ENCODE peak calls at places on chromosomes 7 and 10, in four cellular contexts. One of them, this sample, is unnamed.

GRCh38 chr10:114110174-114110972 is 63.6 kb downstream of the CCDC186 start:
- DNase-seq in lower leg skin: no peak
- DNase-seq in upper lobe of right lung: no peak
- DNase-seq in activated B cell treated with CpG ODN at 0.5 μM for 24 hours: no peak
- DNase-seq in this sample: no peak

GRCh38 chr7:149071641-149072437 is 18.7 kb downstream of the ZNF786 start:
- DNase-seq in upper lobe of right lung: no peak
- DNase-seq in lower leg skin: no peak
- DNase-seq in activated B cell treated with CpG ODN at 0.5 μM for 24 hours: no peak
- DNase-seq in this sample: no peak

GRCh38 chr10:682931-683447 is 6.5 kb downstream of the DIP2C start:
- DNase-seq in lower leg skin: peak
- DNase-seq in upper lobe of right lung: no peak
- DNase-seq in activated B cell treated with CpG ODN at 0.5 μM for 24 hours: no peak
- DNase-seq in this sample: no peak

GRCh38 chr7:137169282-137169698 is 174.2 kb downstream of the PTN start:
- DNase-seq in activated B cell treated with CpG ODN at 0.5 μM for 24 hours: no peak
- DNase-seq in lower leg skin: no peak
- DNase-seq in upper lobe of right lung: peak
- DNase-seq in this sample: no peak

GRCh38 chr7:131336956-131337355 is 9.3 kb downstream of the MKLN1 start:
- DNase-seq in lower leg skin: no peak
- DNase-seq in upper lobe of right lung: no peak
- DNase-seq in activated B cell treated with CpG ODN at 0.5 μM for 24 hours: no peak
- DNase-seq in this sample: no peak

GRCh38 chr7:127383123-127383835 is 9.2 kb downstream of the ZNF800 start:
- DNase-seq in lower leg skin: no peak
- DNase-seq in upper lobe of right lung: no peak
- DNase-seq in activated B cell treated with CpG ODN at 0.5 μM for 24 hours: no peak
- DNase-seq in this sample: no peak

GRCh38 chr10:117542706-117543244 is at the start of gene EMX2:
- DNase-seq in lower leg skin: no peak
- DNase-seq in activated B cell treated with CpG ODN at 0.5 μM for 24 hours: no peak
- DNase-seq in upper lobe of right lung: no peak
- DNase-seq in this sample: no peak

GRCh38 chr10:90785782-90786181 is 72.1 kb downstream of the HTR7 start:
- DNase-seq in upper lobe of right lung: no peak
- DNase-seq in activated B cell treated with CpG ODN at 0.5 μM for 24 hours: no peak
- DNase-seq in lower leg skin: no peak
- DNase-seq in this sample: no peak

GRCh38 chr10:89153086-89153485 is 54.0 kb downstream of the CH25H start:
- DNase-seq in activated B cell treated with CpG ODN at 0.5 μM for 24 hours: no peak
- DNase-seq in upper lobe of right lung: no peak
- DNase-seq in lower leg skin: no peak
- DNase-seq in this sample: no peak

GRCh38 chr7:137916564-137916963 is 69.8 kb upstream of the DGKI start:
- DNase-seq in activated B cell treated with CpG ODN at 0.5 μM for 24 hours: no peak
- DNase-seq in lower leg skin: no peak
- DNase-seq in upper lobe of right lung: no peak
- DNase-seq in this sample: no peak

GRCh38 chr10:84267503-84268126 is 22.8 kb downstream of the RGR start:
- DNase-seq in upper lobe of right lung: no peak
- DNase-seq in activated B cell treated with CpG ODN at 0.5 μM for 24 hours: no peak
- DNase-seq in lower leg skin: peak
- DNase-seq in this sample: no peak

GRCh38 chr10:58152698-58153263 is 114.9 kb downstream of the IPMK start:
- DNase-seq in lower leg skin: no peak
- DNase-seq in activated B cell treated with CpG ODN at 0.5 μM for 24 hours: no peak
- DNase-seq in upper lobe of right lung: no peak
- DNase-seq in this sample: no peak

GRCh38 chr7:25857376-25858067 is 294.5 kb upstream of the NFE2L3 start:
- DNase-seq in upper lobe of right lung: no peak
- DNase-seq in lower leg skin: peak
- DNase-seq in activated B cell treated with CpG ODN at 0.5 μM for 24 hours: no peak
- DNase-seq in this sample: no peak

GRCh38 chr10:102633848-102634247 is 10.4 kb upstream of the TRIM8 start:
- DNase-seq in lower leg skin: no peak
- DNase-seq in upper lobe of right lung: no peak
- DNase-seq in activated B cell treated with CpG ODN at 0.5 μM for 24 hours: no peak
- DNase-seq in this sample: no peak

GRCh38 chr7:43700059-43700501 is 29.2 kb downstream of the COA1 start:
- DNase-seq in upper lobe of right lung: no peak
- DNase-seq in activated B cell treated with CpG ODN at 0.5 μM for 24 hours: no peak
- DNase-seq in lower leg skin: no peak
- DNase-seq in this sample: no peak

GRCh38 chr10:126097558-126098215 is 201.3 kb downstream of the FANK1 start:
- DNase-seq in upper lobe of right lung: no peak
- DNase-seq in activated B cell treated with CpG ODN at 0.5 μM for 24 hours: no peak
- DNase-seq in lower leg skin: no peak
- DNase-seq in this sample: no peak
- TF ChIP-seq CTCF in upper lobe of right lung: no peak
- TF ChIP-seq CTCF in activated B cell treated with CpG ODN at 0.5 μM for 24 hours: no peak
- TF ChIP-seq CTCF in lower leg skin: no peak
- TF ChIP-seq CTCF in this sample: no peak

GRCh38 chr7:31061185-31061584 is 9.1 kb downstream of the ADCYAP1R1 start:
- DNase-seq in lower leg skin: no peak
- DNase-seq in activated B cell treated with CpG ODN at 0.5 μM for 24 hours: no peak
- DNase-seq in upper lobe of right lung: no peak
- DNase-seq in this sample: no peak

GRCh38 chr7:31058122-31058521 is 6.0 kb downstream of the ADCYAP1R1 start:
- DNase-seq in activated B cell treated with CpG ODN at 0.5 μM for 24 hours: no peak
- DNase-seq in lower leg skin: no peak
- DNase-seq in upper lobe of right lung: no peak
- DNase-seq in this sample: no peak

GRCh38 chr7:31056775-31057346 is 4.8 kb downstream of the ADCYAP1R1 start:
- DNase-seq in lower leg skin: no peak
- DNase-seq in activated B cell treated with CpG ODN at 0.5 μM for 24 hours: no peak
- DNase-seq in upper lobe of right lung: no peak
- DNase-seq in this sample: no peak

GRCh38 chr7:31058688-31059087 is 6.6 kb downstream of the ADCYAP1R1 start:
- DNase-seq in lower leg skin: no peak
- DNase-seq in activated B cell treated with CpG ODN at 0.5 μM for 24 hours: no peak
- DNase-seq in upper lobe of right lung: no peak
- DNase-seq in this sample: no peak

GRCh38 chr7:31059551-31059950 is 7.4 kb downstream of the ADCYAP1R1 start:
- DNase-seq in activated B cell treated with CpG ODN at 0.5 μM for 24 hours: no peak
- DNase-seq in lower leg skin: no peak
- DNase-seq in upper lobe of right lung: no peak
- DNase-seq in this sample: no peak
- TF ChIP-seq CTCF in activated B cell treated with CpG ODN at 0.5 μM for 24 hours: no peak
- TF ChIP-seq CTCF in lower leg skin: no peak
- TF ChIP-seq CTCF in upper lobe of right lung: no peak
- TF ChIP-seq CTCF in this sample: no peak

GRCh38 chr7:151728286-151728660 is 148.6 kb downstream of the PRKAG2 start:
- DNase-seq in upper lobe of right lung: no peak
- DNase-seq in activated B cell treated with CpG ODN at 0.5 μM for 24 hours: no peak
- DNase-seq in lower leg skin: no peak
- DNase-seq in this sample: no peak

GRCh38 chr7:151725844-151726770 is 150.8 kb downstream of the PRKAG2 start:
- DNase-seq in lower leg skin: no peak
- DNase-seq in activated B cell treated with CpG ODN at 0.5 μM for 24 hours: no peak
- DNase-seq in upper lobe of right lung: no peak
- DNase-seq in this sample: no peak

GRCh38 chr7:151728746-151729145 is 148.2 kb downstream of the PRKAG2 start:
- DNase-seq in lower leg skin: no peak
- DNase-seq in activated B cell treated with CpG ODN at 0.5 μM for 24 hours: no peak
- DNase-seq in upper lobe of right lung: no peak
- DNase-seq in this sample: no peak

GRCh38 chr7:151726875-151727578 is 149.9 kb downstream of the PRKAG2 start:
- DNase-seq in lower leg skin: no peak
- DNase-seq in activated B cell treated with CpG ODN at 0.5 μM for 24 hours: no peak
- DNase-seq in upper lobe of right lung: no peak
- DNase-seq in this sample: no peak

DNA sequence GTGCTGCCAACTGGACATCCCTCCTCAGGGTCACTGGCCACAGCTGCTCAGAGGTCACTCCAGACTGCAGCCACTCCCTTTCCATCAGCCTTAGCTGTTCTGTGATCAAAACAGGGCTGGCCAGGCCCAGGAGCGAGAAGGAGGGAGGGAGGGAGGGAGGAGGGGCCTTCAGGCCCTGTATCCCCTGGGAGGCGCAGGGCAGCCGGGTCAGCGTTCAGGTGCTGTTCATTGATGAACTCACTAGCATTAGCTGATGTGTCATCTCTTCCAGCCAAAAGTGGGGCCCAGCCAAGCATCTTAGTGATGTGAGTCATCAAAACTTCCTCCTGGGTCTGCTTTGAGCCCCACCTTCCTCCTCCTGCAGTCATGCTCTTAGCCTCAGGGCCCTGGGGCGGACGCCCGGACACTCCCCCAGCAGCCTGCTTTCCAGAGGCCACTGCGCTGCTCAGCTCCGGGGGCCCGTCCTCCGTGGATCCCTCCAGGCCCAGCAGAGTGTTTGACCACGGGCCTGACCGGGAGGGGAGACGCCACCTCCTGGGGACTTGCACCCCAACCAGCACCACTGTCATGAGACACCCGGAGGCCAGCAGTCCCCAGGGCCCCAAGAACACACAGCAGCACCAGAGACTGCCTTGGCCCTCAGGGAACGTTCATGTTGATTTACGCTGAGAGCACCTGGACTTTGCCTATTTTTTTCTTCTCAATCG is 149.2 kb downstream of the PRKAG2 start:
- DNase-seq in upper lobe of right lung: no peak
- DNase-seq in lower leg skin: peak
- DNase-seq in activated B cell treated with CpG ODN at 0.5 μM for 24 hours: peak
- DNase-seq in this sample: peak
- TF ChIP-seq CTCF in upper lobe of right lung: no peak
- TF ChIP-seq CTCF in lower leg skin: no peak
- TF ChIP-seq CTCF in activated B cell treated with CpG ODN at 0.5 μM for 24 hours: no peak
- TF ChIP-seq CTCF in this sample: no peak

GRCh38 chr10:75709245-75709644 is 277.8 kb downstream of the LRMDA start:
- DNase-seq in activated B cell treated with CpG ODN at 0.5 μM for 24 hours: no peak
- DNase-seq in lower leg skin: no peak
- DNase-seq in upper lobe of right lung: no peak
- DNase-seq in this sample: no peak

GRCh38 chr10:75712241-75712880 is 280.9 kb downstream of the LRMDA start:
- DNase-seq in lower leg skin: no peak
- DNase-seq in activated B cell treated with CpG ODN at 0.5 μM for 24 hours: no peak
- DNase-seq in upper lobe of right lung: no peak
- DNase-seq in this sample: no peak

GRCh38 chr10:75708060-75708459 is 276.6 kb downstream of the LRMDA start:
- DNase-seq in upper lobe of right lung: no peak
- DNase-seq in activated B cell treated with CpG ODN at 0.5 μM for 24 hours: no peak
- DNase-seq in lower leg skin: no peak
- DNase-seq in this sample: no peak

GRCh38 chr10:75707080-75707840 is 275.8 kb downstream of the LRMDA start:
- DNase-seq in lower leg skin: no peak
- DNase-seq in upper lobe of right lung: no peak
- DNase-seq in activated B cell treated with CpG ODN at 0.5 μM for 24 hours: no peak
- DNase-seq in this sample: no peak

GRCh38 chr10:75709830-75710229 is 278.4 kb downstream of the LRMDA start:
- DNase-seq in activated B cell treated with CpG ODN at 0.5 μM for 24 hours: no peak
- DNase-seq in lower leg skin: no peak
- DNase-seq in upper lobe of right lung: no peak
- DNase-seq in this sample: no peak
- TF ChIP-seq CTCF in activated B cell treated with CpG ODN at 0.5 μM for 24 hours: no peak
- TF ChIP-seq CTCF in lower leg skin: no peak
- TF ChIP-seq CTCF in upper lobe of right lung: no peak
- TF ChIP-seq CTCF in this sample: no peak

DNA sequence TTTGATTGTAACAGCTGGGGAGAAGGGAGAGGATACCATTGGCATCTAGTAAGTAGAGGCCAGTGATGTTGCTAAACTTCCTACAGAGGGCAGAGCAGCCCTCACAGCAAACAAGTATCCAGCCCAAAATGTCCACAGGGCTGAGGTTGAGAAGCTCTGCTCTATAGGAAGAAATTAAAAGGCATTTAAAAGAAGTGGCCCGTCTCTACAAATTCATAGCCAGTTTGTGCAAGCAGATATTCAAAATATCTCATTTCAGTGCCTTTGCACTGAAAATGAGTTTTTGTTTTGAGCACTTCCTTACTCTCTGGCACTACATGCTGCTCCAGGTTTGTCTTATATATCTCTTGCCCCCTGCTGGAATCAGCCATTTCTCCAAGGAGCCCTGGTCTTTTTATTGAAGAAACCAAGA is 330.0 kb downstream of the BBS9 start:
- DNase-seq in upper lobe of right lung: no peak
- DNase-seq in lower leg skin: no peak
- DNase-seq in activated B cell treated with CpG ODN at 0.5 μM for 24 hours: no peak
- DNase-seq in this sample: no peak
- TF ChIP-seq CTCF in upper lobe of right lung: peak
- TF ChIP-seq CTCF in lower leg skin: no peak
- TF ChIP-seq CTCF in activated B cell treated with CpG ODN at 0.5 μM for 24 hours: no peak
- TF ChIP-seq CTCF in this sample: no peak

GRCh38 chr10:93006435-93007039 is 54.1 kb upstream of the CYP26C1 start:
- DNase-seq in upper lobe of right lung: no peak
- DNase-seq in activated B cell treated with CpG ODN at 0.5 μM for 24 hours: no peak
- DNase-seq in lower leg skin: no peak
- DNase-seq in this sample: no peak
- TF ChIP-seq CTCF in upper lobe of right lung: peak
- TF ChIP-seq CTCF in activated B cell treated with CpG ODN at 0.5 μM for 24 hours: no peak
- TF ChIP-seq CTCF in lower leg skin: no peak
- TF ChIP-seq CTCF in this sample: no peak

GRCh38 chr7:964401-965231 is 10.1 kb upstream of the ADAP1 start:
- DNase-seq in activated B cell treated with CpG ODN at 0.5 μM for 24 hours: no peak
- DNase-seq in lower leg skin: peak
- DNase-seq in upper lobe of right lung: peak
- DNase-seq in this sample: no peak
- TF ChIP-seq CTCF in activated B cell treated with CpG ODN at 0.5 μM for 24 hours: no peak
- TF ChIP-seq CTCF in lower leg skin: no peak
- TF ChIP-seq CTCF in upper lobe of right lung: no peak
- TF ChIP-seq CTCF in this sample: no peak

DNA sequence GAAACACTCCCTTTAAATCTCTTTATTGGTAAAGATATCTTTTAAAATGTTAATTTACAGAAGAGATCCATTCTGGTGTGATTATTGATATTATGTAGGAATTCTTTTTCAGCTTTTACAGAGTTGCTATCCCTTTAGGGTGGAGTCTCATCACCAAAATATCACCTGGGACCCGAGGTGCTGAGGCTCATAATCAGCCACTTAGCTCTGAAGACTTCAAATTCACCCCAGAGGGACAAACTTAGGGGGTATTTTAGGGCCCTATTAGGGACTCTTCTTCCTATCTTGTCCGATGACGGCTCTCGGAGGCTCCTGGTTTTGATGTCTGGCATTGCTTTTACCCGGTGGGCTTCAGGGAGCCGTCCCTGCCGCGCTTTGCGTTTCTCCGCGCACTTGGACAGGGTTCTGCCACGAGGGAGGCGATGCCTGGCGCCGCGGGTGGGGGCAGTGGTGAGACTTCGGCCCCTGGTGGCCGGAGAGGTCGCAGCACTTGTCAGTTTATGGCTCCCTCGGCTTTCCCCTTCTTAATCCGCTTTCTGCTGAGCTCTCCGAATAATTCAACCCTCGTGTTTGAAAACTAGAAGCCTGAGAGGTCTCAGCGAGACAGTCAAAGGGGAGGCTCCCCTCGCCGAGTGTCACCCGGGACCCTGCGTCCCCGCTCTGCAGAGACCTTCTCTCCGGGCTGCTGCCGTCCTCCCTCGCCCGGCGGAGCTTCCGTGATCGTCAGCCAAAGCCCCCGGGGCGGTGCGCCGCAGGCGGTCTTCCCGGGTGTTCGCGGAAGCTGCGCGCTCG is 27.8 kb downstream of the RBM20 start:
- DNase-seq in upper lobe of right lung: peak
- DNase-seq in lower leg skin: peak
- DNase-seq in activated B cell treated with CpG ODN at 0.5 μM for 24 hours: peak
- DNase-seq in this sample: peak
- TF ChIP-seq CTCF in upper lobe of right lung: peak
- TF ChIP-seq CTCF in lower leg skin: peak
- TF ChIP-seq CTCF in activated B cell treated with CpG ODN at 0.5 μM for 24 hours: peak
- TF ChIP-seq CTCF in this sample: peak

This sample was measured in omental fat pad.